ENCODE peak calls at places on chromosomes 7 and 10, in six cellular contexts. S, Z, R, K, I and M are unnamed samples.

GRCh38 chr10:58475322-58476277 is 37.1 kb upstream of the BICC1 start:
- DNase-seq in S (peak), Z (no peak), R (no peak), K (no peak), I (peak), M (no peak)

GRCh38 chr10:85608706-85609105 is 757.9 kb downstream of the GRID1 start:
- DNase-seq in S (no peak), Z (no peak), R (no peak), K (no peak), I (no peak), M (no peak)

GRCh38 chr10:24444337-24444736 is 235.4 kb downstream of the KIAA1217 start:
- DNase-seq in S (peak), Z (no peak), R (no peak), K (no peak), I (peak), M (peak)

GRCh38 chr7:28986723-28987122 is 28.6 kb upstream of the TRIL start:
- DNase-seq in S (no peak), Z (no peak), R (no peak), K (no peak), I (peak), M (no peak)

GRCh38 chr7:512541-513311 is 6.9 kb downstream of the PDGFA start:
- DNase-seq in S (no peak), Z (peak), R (no peak), K (no peak), I (no peak), M (no peak)

GRCh38 chr7:135189961-135190360 is 19.5 kb upstream of the CYREN start:
- DNase-seq in S (no peak), Z (no peak), R (no peak), K (no peak), I (peak), M (no peak)

GRCh38 chr7:38863609-38864291 is 45.2 kb downstream of the VPS41 start:
- DNase-seq in S (peak), Z (peak), R (no peak), K (peak), I (peak), M (peak)

GRCh38 chr10:43199088-43199683 is 60.9 kb downstream of the CSGALNACT2 start:
- DNase-seq in S (no peak), Z (no peak), R (no peak), K (no peak), I (no peak), M (no peak)

GRCh38 chr7:113026941-113027340 is 59.7 kb downstream of the GPR85 start:
- DNase-seq in S (peak), Z (no peak), R (no peak), K (no peak), I (peak), M (no peak)

GRCh38 chr7:6530626-6531491 is 20.4 kb downstream of the GRID2IP start:
- DNase-seq in S (no peak), Z (peak), R (no peak), K (no peak), I (no peak), M (no peak)